ENCODE peak calls at places on chromosomes 5 and 9, in nine cellular contexts. B is HFFc6, D is tibial artery, N is AG10803, X is fibroblast of pulmonary artery, O is endothelial cell, U is fibroblast of mammary gland, Y is A549, T is mucosa of descending colon. H is an unnamed sample.
A peak's percentile ranks its signal among the peaks of the same experiment; 100 is the strongest.

GRCh38 chr9:19999491-20000057 is 210.7 kb upstream of the SLC24A2 start:
- DNase-seq in U (peak; percentile 96), N (peak; percentile 60), X (peak; percentile 77), D (no peak), O (no peak), B (peak; percentile 88), Y (no peak), T (no peak), H (peak; percentile 98)

GRCh38 chr5:109256486-109256885 is 153.3 kb downstream of the PJA2 start:
- DNase-seq in X (peak; percentile 37), D (no peak), N (no peak), B (no peak), O (no peak), Y (no peak), T (no peak), U (no peak), H (no peak)

GRCh38 chr9:19552693-19553092 is 143.9 kb downstream of the ACER2 start:
- DNase-seq in B (no peak), N (no peak), X (no peak), T (no peak), Y (no peak), D (no peak), O (no peak), U (no peak), H (no peak)

GRCh38 chr5:126967808-126968466 is 62.4 kb downstream of the MARCHF3 start:
- DNase-seq in N (peak; percentile 25), D (no peak), O (no peak), U (no peak), B (no peak), Y (no peak), T (no peak), X (peak; percentile 20), H (no peak)

GRCh38 chr5:125492977-125493376 is 746.5 kb upstream of the ZNF608 start:
- DNase-seq in B (no peak), N (no peak), T (no peak), X (peak; percentile 21), U (no peak), O (no peak), D (no peak), Y (no peak), H (no peak)

GRCh38 chr5:148140846-148141245 is 27.5 kb upstream of the SPINK14 start:
- DNase-seq in N (no peak), O (no peak), Y (no peak), X (no peak), U (no peak), T (no peak), D (no peak), B (no peak), H (no peak)

GRCh38 chr5:137344723-137345322 is 154.3 kb downstream of the SPOCK1 start:
- DNase-seq in D (peak; percentile 69), X (peak; percentile 89), T (no peak), B (peak; percentile 67), U (peak; percentile 86), N (peak; percentile 79), O (peak; percentile 64), Y (peak; percentile 18), H (peak; percentile 85)

GRCh38 chr5:433836-434235 is 9.1 kb upstream of the EXOC3 start:
- DNase-seq in T (no peak), Y (no peak), N (no peak), B (no peak), U (no peak), O (no peak), X (no peak), D (peak; percentile 51), H (no peak)

GRCh38 chr9:125361837-125362531 is 100.4 kb downstream of the GAPVD1 start:
- DNase-seq in Y (no peak), T (no peak), N (no peak), X (peak; percentile 34), D (no peak), B (no peak), U (peak; percentile 39), O (peak; percentile 52), H (no peak)

GRCh38 chr9:129414377-129415021 is 206.4 kb downstream of the C9orf50 start:
- DNase-seq in X (peak; percentile 40), D (no peak), N (peak; percentile 79), B (peak; percentile 24), U (peak; percentile 42), Y (no peak), T (peak; percentile 59), O (no peak), H (peak; percentile 66)

GRCh38 chr5:142023836-142024235 is 11.0 kb upstream of the GNPDA1 start:
- DNase-seq in Y (no peak), B (no peak), N (no peak), U (no peak), T (no peak), D (no peak), O (no peak), X (no peak), H (no peak)

GRCh38 chr5:39526914-39527477 is 102.2 kb upstream of the DAB2 start:
- DNase-seq in B (no peak), Y (no peak), N (peak; percentile 53), X (peak; percentile 75), U (no peak), T (no peak), O (peak; percentile 27), D (no peak), H (peak; percentile 33)

GRCh38 chr9:120892748-120893584 is 16.0 kb upstream of the PHF19 start:
- DNase-seq in B (peak; percentile 63), Y (no peak), O (no peak), D (no peak), U (peak; percentile 87), X (peak; percentile 80), N (peak; percentile 61), T (no peak), H (peak; percentile 88)

GRCh38 chr5:17070646-17071045 is 134.6 kb upstream of the MYO10 start:
- DNase-seq in D (no peak), O (no peak), T (no peak), U (no peak), X (peak; percentile 45), B (no peak), Y (no peak), N (no peak), H (no peak)

GRCh38 chr5:137815202-137815990 is 52.3 kb upstream of the MYOT start:
- DNase-seq in B (no peak), D (no peak), U (no peak), Y (no peak), O (no peak), X (no peak), T (no peak), N (no peak), H (no peak)

GRCh38 chr5:170632985-170633234 is 129.1 kb downstream of the KCNIP1 start:
- DNase-seq in B (no peak), X (no peak), U (no peak), N (no peak), D (peak; percentile 83), Y (no peak), T (peak; percentile 61), O (peak; percentile 90), H (no peak)
- TF ChIP-seq CTCF in B (peak; percentile 99), X (peak; percentile 83), U (peak; percentile 76), N (peak; percentile 77), D (peak; percentile 91), Y (peak; percentile 90), T (peak; percentile 75), O (peak; percentile 97), H (peak; percentile 94)

DNA sequence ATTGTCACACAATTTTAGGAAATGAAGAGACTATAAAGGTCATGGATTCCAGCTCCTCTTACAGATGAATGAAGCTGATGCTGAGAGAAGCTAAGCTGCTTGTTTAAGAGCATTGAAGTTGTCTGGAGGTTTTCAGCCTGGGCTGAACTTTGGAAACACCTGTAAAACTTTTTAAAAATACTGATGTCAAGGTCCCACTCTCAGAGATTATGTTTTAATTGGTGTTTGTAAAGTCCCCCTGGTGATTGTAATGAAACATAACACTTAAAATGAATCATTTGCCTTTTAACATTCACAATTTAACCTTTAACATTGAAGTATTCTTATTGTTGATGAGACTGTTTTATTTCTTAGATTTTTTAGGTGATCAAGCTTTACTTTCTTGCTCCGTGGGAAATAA is 16.4 kb downstream of the RAD23B start:
- DNase-seq in B (no peak), X (no peak), U (peak; percentile 21), N (no peak), O (no peak), D (no peak), Y (no peak), T (no peak), H (no peak)
- TF ChIP-seq CTCF in B (peak; percentile 68), X (peak; percentile 5), U (peak; percentile 29), N (peak; percentile 33), O (peak; percentile 30), D (no peak), Y (no peak), T (no peak), H (no peak)

GRCh38 chr5:132680780-132681475 is 7.1 kb downstream of the IL4 start:
- DNase-seq in Y (no peak), X (no peak), O (no peak), U (no peak), B (no peak), N (no peak), D (peak; percentile 29), T (no peak), H (no peak)
- TF ChIP-seq CTCF in Y (no peak), X (no peak), O (no peak), U (no peak), B (no peak), N (no peak), D (no peak), T (no peak), H (no peak)

DNA sequence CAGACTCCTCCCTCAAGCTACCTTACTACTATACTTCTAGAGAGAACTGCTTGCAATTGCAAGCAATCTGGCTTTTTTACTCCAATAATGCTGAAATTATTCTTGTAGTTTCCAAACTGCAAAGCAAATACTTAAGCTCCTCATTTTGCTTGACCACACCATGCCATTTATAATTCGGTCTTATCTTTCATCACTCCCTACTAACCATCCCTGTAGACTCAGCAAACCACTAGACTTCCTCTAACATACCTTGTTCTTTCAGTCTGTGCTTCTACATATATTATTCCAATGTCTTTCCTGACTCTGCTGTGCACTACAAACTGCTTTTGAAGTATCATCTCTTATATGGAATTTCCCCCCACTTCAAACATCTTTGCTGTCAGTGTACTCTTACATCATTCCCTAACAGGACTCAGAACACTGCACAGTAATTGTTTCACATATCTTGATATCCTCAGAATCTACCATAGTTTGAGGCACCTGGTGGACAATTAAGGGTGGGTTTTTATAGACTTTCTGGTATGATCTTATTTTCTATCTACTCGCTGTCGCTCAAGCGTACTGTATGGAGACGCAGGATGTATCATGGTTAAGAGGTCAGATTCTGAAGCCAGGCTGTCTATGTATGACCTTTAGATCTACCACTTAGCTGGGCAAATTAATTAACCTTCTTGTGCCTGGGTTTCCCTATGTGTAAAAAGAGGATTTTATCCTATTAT is 2.8 kb downstream of the IL6ST start:
- DNase-seq in U (peak; percentile 30), Y (no peak), T (no peak), X (peak; percentile 36), O (no peak), D (no peak), N (peak; percentile 58), B (peak; percentile 39), H (no peak)
- TF ChIP-seq CTCF in U (no peak), Y (no peak), T (no peak), X (no peak), O (no peak), D (no peak), N (no peak), B (peak; percentile 26), H (no peak)